ENCODE peak calls at places on chromosome 11, in four cellular contexts. I is NCI-H2171 treated with DMSO at 0.1 percent for 48 hours, W is foreskin fibroblast, B is sciatic nerve. E is an unnamed sample.

GRCh38 chr11:34464591-34465036 is 25.9 kb downstream of the CAT start:
- DNase-seq in I (no peak), W (no peak), B (no peak), E (no peak)

GRCh38 chr11:93986716-93987115 is 34.4 kb upstream of the HEPHL1 start:
- DNase-seq in I (no peak), W (no peak), B (no peak), E (peak; percentile 99)

GRCh38 chr11:71086687-71087258 is 165.6 kb downstream of the SHANK2 start:
- DNase-seq in I (peak; percentile 71), W (no peak), B (no peak), E (peak; percentile 73)

GRCh38 chr11:86952933-86953637 is 2.1 kb downstream of the FZD4 start:
- DNase-seq in I (no peak), W (no peak), B (no peak), E (peak; percentile 21)

GRCh38 chr11:76588455-76589325 is 81.9 kb downstream of the LRRC32 start:
- DNase-seq in I (no peak), W (no peak), B (no peak), E (no peak)

GRCh38 chr11:66070604-66071325 is 693 bp downstream of the PACS1 start:
- DNase-seq in I (peak; percentile 51), W (no peak), B (peak; percentile 82), E (peak; percentile 54)

GRCh38 chr11:111627591-111627990 is 25.3 kb downstream of the SIK2 start:
- DNase-seq in I (no peak), W (no peak), B (no peak), E (no peak)

GRCh38 chr11:19817265-19817851 is 104.7 kb downstream of the NAV2 start:
- DNase-seq in I (no peak), W (no peak), B (no peak), E (no peak)

GRCh38 chr11:95230054-95231034 is 658 bp downstream of the SESN3 start:
- DNase-seq in I (peak; percentile 69), W (peak; percentile 8), B (peak; percentile 76), E (peak; percentile 82)

GRCh38 chr11:47837292-47837691 is 10.9 kb downstream of the NUP160 start:
- DNase-seq in I (no peak), W (no peak), B (no peak), E (no peak)

GRCh38 chr11:88016392-88017020 is 158.7 kb downstream of the RAB38 start:
- DNase-seq in I (peak; percentile 42), W (peak; percentile 69), B (peak; percentile 76), E (peak; percentile 93)

GRCh38 chr11:100849009-100849913 is 162.2 kb downstream of the ARHGAP42 start:
- DNase-seq in I (no peak), W (peak; percentile 83), B (no peak), E (no peak)

GRCh38 chr11:119339581-119340334 is 925 bp downstream of the C1QTNF5 start:
- DNase-seq in I (no peak), W (peak; percentile 46), B (peak; percentile 90), E (peak; percentile 76)

GRCh38 chr11:111526501-111526900 is 11.9 kb downstream of the HOATZ start:
- DNase-seq in I (no peak), W (peak; percentile 71), B (no peak), E (no peak)

GRCh38 chr11:82895437-82896091 is 4.7 kb downstream of the PRCP start:
- DNase-seq in I (no peak), W (no peak), B (no peak), E (peak; percentile 14)

GRCh38 chr11:83025267-83025704 is 46.4 kb downstream of the RAB30 start:
- DNase-seq in I (no peak), W (peak; percentile 29), B (no peak), E (peak; percentile 91)

GRCh38 chr11:109490953-109491733 is 69.2 kb downstream of the C11orf87 start:
- DNase-seq in I (no peak), W (no peak), B (no peak), E (peak; percentile 8)